ENCODE peak calls at places on chromosomes 1 and 21, in four cellular contexts. One of them, this sample, is unnamed.

GRCh38 chr1:96464159-96464558 is 257.4 kb upstream of the PTBP2 start:
- DNase-seq in H1: no peak
- DNase-seq in HepG2: no peak
- DNase-seq in K562: no peak
- DNase-seq in this sample: no peak

GRCh38 chr1:181319903-181320302 is 163.4 kb upstream of the CACNA1E start:
- DNase-seq in H1: no peak
- DNase-seq in HepG2: no peak
- DNase-seq in K562: no peak
- DNase-seq in this sample: no peak

GRCh38 chr1:67214420-67215174 is 48.3 kb downstream of the IL23R start:
- DNase-seq in H1: no peak
- DNase-seq in HepG2: peak
- DNase-seq in K562: no peak
- DNase-seq in this sample: peak

GRCh38 chr1:247865416-247865815 is 8.4 kb downstream of the TRIM58 start:
- DNase-seq in H1: no peak
- DNase-seq in HepG2: no peak
- DNase-seq in K562: no peak
- DNase-seq in this sample: no peak

GRCh38 chr1:222189218-222189617 is 358.7 kb downstream of the HHIPL2 start:
- DNase-seq in H1: no peak
- DNase-seq in HepG2: no peak
- DNase-seq in K562: no peak
- DNase-seq in this sample: no peak

GRCh38 chr1:154821083-154821482 is 49.0 kb downstream of the KCNN3 start:
- DNase-seq in H1: no peak
- DNase-seq in HepG2: no peak
- DNase-seq in K562: no peak
- DNase-seq in this sample: no peak

GRCh38 chr1:171550055-171550454 is 64.7 kb downstream of the PRRC2C start:
- DNase-seq in H1: no peak
- DNase-seq in HepG2: no peak
- DNase-seq in K562: no peak
- DNase-seq in this sample: no peak

GRCh38 chr1:88354256-88354655 is 329.8 kb upstream of the PKN2 start:
- DNase-seq in H1: no peak
- DNase-seq in HepG2: no peak
- DNase-seq in K562: no peak
- DNase-seq in this sample: no peak

GRCh38 chr1:39622427-39622826 is 17.0 kb downstream of the HEYL start:
- DNase-seq in H1: no peak
- DNase-seq in HepG2: no peak
- DNase-seq in K562: no peak
- DNase-seq in this sample: no peak

GRCh38 chr1:7538033-7538432 is 233.1 kb upstream of the VAMP3 start:
- DNase-seq in H1: no peak
- DNase-seq in HepG2: peak
- DNase-seq in K562: no peak
- DNase-seq in this sample: no peak

GRCh38 chr1:95584315-95584714 is 350.3 kb downstream of the RWDD3 start:
- DNase-seq in H1: no peak
- DNase-seq in HepG2: no peak
- DNase-seq in K562: no peak
- DNase-seq in this sample: no peak

GRCh38 chr1:88394958-88395357 is 289.1 kb upstream of the PKN2 start:
- DNase-seq in H1: no peak
- DNase-seq in HepG2: no peak
- DNase-seq in K562: no peak
- DNase-seq in this sample: no peak

GRCh38 chr1:8284167-8284566 is 33.7 kb upstream of the SLC45A1 start:
- DNase-seq in H1: no peak
- DNase-seq in HepG2: no peak
- DNase-seq in K562: no peak
- DNase-seq in this sample: no peak

GRCh38 chr21:33729631-33730030 is 87.3 kb downstream of the ITSN1 start:
- DNase-seq in H1: no peak
- DNase-seq in HepG2: no peak
- DNase-seq in K562: no peak
- DNase-seq in this sample: no peak

GRCh38 chr1:66521736-66522365 is 12.1 kb upstream of the SGIP1 start:
- DNase-seq in H1: no peak
- DNase-seq in HepG2: no peak
- DNase-seq in K562: no peak
- DNase-seq in this sample: no peak

GRCh38 chr1:25616080-25616931 is at the start of gene MAN1C1:
- DNase-seq in H1: peak
- DNase-seq in HepG2: peak
- DNase-seq in K562: peak
- DNase-seq in this sample: no peak

GRCh38 chr1:146051452-146051852 is 29.9 kb upstream of the HJV start:
- DNase-seq in H1: no peak
- DNase-seq in HepG2: no peak
- DNase-seq in K562: no peak
- DNase-seq in this sample: no peak

GRCh38 chr1:22264464-22265330 is 121.8 kb upstream of the WNT4 start:
- DNase-seq in H1: peak
- DNase-seq in HepG2: no peak
- DNase-seq in K562: no peak
- DNase-seq in this sample: no peak

GRCh38 chr1:70324683-70325082 is 29.8 kb downstream of the ANKRD13C start:
- DNase-seq in H1: no peak
- DNase-seq in HepG2: no peak
- DNase-seq in K562: no peak
- DNase-seq in this sample: no peak

GRCh38 chr21:36147891-36148290 is 8.7 kb upstream of the DOP1B start:
- DNase-seq in H1: no peak
- DNase-seq in HepG2: no peak
- DNase-seq in K562: no peak
- DNase-seq in this sample: no peak

GRCh38 chr1:104018922-104019674 is 269.4 kb downstream of the AMY1C start:
- DNase-seq in H1: no peak
- DNase-seq in HepG2: no peak
- DNase-seq in K562: no peak
- DNase-seq in this sample: no peak

GRCh38 chr21:26835027-26835713 is 10.0 kb downstream of the ADAMTS1 start:
- DNase-seq in H1: no peak
- DNase-seq in HepG2: no peak
- DNase-seq in K562: no peak
- DNase-seq in this sample: no peak

GRCh38 chr1:49765034-49765433 is 258.7 kb downstream of the AGBL4 start:
- DNase-seq in H1: no peak
- DNase-seq in HepG2: peak
- DNase-seq in K562: no peak
- DNase-seq in this sample: no peak

GRCh38 chr1:163565171-163565570 is 243.4 kb downstream of the NUF2 start:
- DNase-seq in H1: no peak
- DNase-seq in HepG2: no peak
- DNase-seq in K562: no peak
- DNase-seq in this sample: no peak

GRCh38 chr1:41508290-41508689 is 23.8 kb upstream of the EDN2 start:
- DNase-seq in H1: no peak
- DNase-seq in HepG2: no peak
- DNase-seq in K562: no peak
- DNase-seq in this sample: no peak

GRCh38 chr1:174433451-174433850 is 14.3 kb upstream of the GPR52 start:
- DNase-seq in H1: no peak
- DNase-seq in HepG2: no peak
- DNase-seq in K562: no peak
- DNase-seq in this sample: no peak

GRCh38 chr1:79974659-79975058 is 968.1 kb upstream of the ADGRL4 start:
- DNase-seq in H1: no peak
- DNase-seq in HepG2: no peak
- DNase-seq in K562: no peak
- DNase-seq in this sample: no peak
- TF ChIP-seq JUND in H1: no peak
- TF ChIP-seq JUND in HepG2: no peak
- TF ChIP-seq JUND in K562: no peak
- TF ChIP-seq JUND in this sample: no peak

GRCh38 chr1:213796525-213796924 is 191.2 kb upstream of the PROX1 start:
- DNase-seq in H1: no peak
- DNase-seq in HepG2: no peak
- DNase-seq in K562: no peak
- DNase-seq in this sample: no peak

GRCh38 chr1:213790565-213790964 is 197.2 kb upstream of the PROX1 start:
- DNase-seq in H1: no peak
- DNase-seq in HepG2: peak
- DNase-seq in K562: no peak
- DNase-seq in this sample: no peak

DNA sequence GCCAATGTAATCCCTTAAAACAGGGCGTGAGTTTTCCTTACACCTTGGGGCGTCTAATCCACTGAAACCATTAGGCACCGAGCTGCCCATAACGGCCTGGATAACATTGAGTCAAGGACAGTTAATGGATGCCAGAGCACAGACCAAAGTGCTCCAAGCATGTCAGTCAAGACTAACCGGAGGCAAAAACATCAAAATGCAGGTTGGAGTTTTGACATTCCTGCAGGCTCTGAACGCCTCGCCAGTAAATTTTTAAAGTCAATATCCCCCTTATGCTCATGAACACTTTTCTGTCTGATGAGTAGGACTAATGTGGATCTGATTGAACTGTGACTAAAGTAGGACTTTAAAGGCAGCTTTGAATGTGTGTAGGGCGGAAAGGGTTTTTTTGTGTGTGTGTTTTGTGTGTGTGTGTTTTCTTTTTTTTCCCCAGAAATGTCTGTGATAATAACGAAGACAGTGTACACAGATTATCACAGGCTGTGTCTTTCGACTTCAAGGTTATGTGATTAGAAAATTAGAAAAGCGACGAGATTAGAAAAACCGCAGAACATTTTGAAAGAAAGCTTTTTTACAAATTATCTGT is 194.2 kb upstream of the PROX1 start:
- DNase-seq in H1: no peak
- DNase-seq in HepG2: peak
- DNase-seq in K562: no peak
- DNase-seq in this sample: no peak
- TF ChIP-seq CBX5 in H1: no peak
- TF ChIP-seq CBX5 in HepG2: no peak
- TF ChIP-seq CBX5 in K562: no peak
- TF ChIP-seq CBX5 in this sample: no peak

DNA sequence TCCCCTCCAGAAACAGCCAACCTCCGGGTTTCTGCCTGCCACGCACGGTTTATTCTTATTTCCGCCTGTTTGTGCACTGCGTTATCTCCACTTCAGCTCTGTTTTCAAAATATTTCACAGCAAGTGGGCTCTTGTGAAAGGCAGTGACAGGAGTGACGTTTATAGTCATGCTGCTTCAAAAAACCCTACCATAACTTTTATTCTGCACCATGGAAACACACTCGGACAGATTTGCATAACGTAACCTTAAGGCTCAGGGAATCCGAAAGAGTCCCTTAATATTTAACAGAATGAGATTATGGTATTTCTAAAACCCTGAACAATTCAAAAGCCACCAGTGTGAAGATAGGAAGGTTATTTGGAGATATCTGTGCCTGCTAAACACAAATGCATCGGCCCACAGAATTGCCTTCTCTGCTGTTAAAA is 782 bp upstream of the SDE2 start:
- DNase-seq in H1: no peak
- DNase-seq in HepG2: peak
- DNase-seq in K562: no peak
- DNase-seq in this sample: peak
- TF ChIP-seq JUND in H1: no peak
- TF ChIP-seq JUND in HepG2: no peak
- TF ChIP-seq JUND in K562: no peak
- TF ChIP-seq JUND in this sample: no peak

DNA sequence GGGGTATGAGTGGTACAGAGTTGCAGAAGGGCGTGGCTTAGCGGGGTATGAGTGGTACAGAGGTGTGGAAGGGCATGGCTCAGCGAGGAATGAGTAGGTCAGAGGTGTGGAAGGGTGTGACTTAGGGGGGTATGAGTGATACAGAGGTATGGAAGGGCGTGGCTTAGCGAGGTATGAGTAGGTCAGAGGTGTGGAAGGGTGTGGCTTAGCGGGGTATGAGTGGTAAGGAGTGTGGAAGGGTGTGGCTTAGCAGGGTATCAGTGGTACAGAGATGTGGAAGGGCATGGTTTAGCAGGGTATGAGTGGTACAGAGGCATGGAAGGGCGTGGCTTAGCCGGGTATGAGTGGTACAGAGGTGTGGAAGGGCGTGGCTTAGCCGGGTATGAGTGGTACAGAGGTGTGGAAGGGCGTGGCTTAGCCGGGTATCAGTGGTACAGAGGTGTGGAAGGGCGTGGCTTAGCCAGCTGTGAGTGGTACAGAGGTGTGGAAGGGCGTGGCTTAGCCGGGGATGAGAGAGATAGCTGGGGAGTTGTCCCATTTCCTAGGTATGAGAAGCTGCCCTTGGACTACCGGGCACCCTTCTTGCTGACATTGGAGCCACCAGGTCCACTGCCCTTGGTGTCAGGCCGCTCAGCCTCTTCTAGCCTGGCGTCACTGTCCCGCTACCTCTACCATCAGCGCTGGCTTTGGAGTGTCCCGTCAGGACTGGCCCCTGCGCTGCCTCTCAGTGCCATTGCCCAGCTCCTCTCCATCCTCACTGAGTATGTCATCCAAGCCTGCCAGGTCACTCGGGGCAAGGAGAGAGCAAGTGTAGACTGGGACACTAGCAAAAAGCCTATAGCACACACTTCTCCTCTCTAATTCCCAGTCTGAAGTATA is 29.8 kb downstream of the HYI start:
- DNase-seq in H1: no peak
- DNase-seq in HepG2: no peak
- DNase-seq in K562: no peak
- DNase-seq in this sample: no peak
- TF ChIP-seq CBX5 in H1: no peak
- TF ChIP-seq CBX5 in HepG2: no peak
- TF ChIP-seq CBX5 in K562: no peak
- TF ChIP-seq CBX5 in this sample: no peak

GRCh38 chr1:28265577-28265976 is 6.3 kb downstream of the SESN2 start:
- DNase-seq in H1: no peak
- DNase-seq in HepG2: no peak
- DNase-seq in K562: no peak
- DNase-seq in this sample: no peak
- TF ChIP-seq JUND in H1: no peak
- TF ChIP-seq JUND in HepG2: no peak
- TF ChIP-seq JUND in K562: no peak
- TF ChIP-seq JUND in this sample: no peak